ENCODE peak calls at places on chromosomes 1 and 21, in eight cellular contexts. One of them, this sample, is unnamed.

GRCh38 chr1:201656670-201657032 is 117.7 kb downstream of the NAV1 start:
- DNase-seq in right atrium auricular region: no peak
- DNase-seq in SK-N-SH: peak; percentile 62
- DNase-seq in prostate gland: no peak
- DNase-seq in upper lobe of right lung: no peak
- DNase-seq in pancreas: no peak
- DNase-seq in ovary: no peak
- DNase-seq in neural progenitor cell: no peak
- DNase-seq in this sample: no peak

GRCh38 chr21:36579898-36580297 is 100.0 kb upstream of the CLDN14 start:
- DNase-seq in upper lobe of right lung: no peak
- DNase-seq in neural progenitor cell: no peak
- DNase-seq in prostate gland: no peak
- DNase-seq in ovary: no peak
- DNase-seq in right atrium auricular region: no peak
- DNase-seq in pancreas: no peak
- DNase-seq in SK-N-SH: no peak
- DNase-seq in this sample: no peak

GRCh38 chr1:86696522-86696921 is 7.9 kb upstream of the SH3GLB1 start:
- DNase-seq in prostate gland: no peak
- DNase-seq in neural progenitor cell: no peak
- DNase-seq in upper lobe of right lung: no peak
- DNase-seq in right atrium auricular region: no peak
- DNase-seq in SK-N-SH: no peak
- DNase-seq in pancreas: no peak
- DNase-seq in ovary: no peak
- DNase-seq in this sample: no peak

GRCh38 chr1:156073740-156074139 is 8.5 kb downstream of the MEX3A start:
- DNase-seq in neural progenitor cell: peak; percentile 94
- DNase-seq in ovary: no peak
- DNase-seq in upper lobe of right lung: no peak
- DNase-seq in right atrium auricular region: no peak
- DNase-seq in SK-N-SH: no peak
- DNase-seq in prostate gland: no peak
- DNase-seq in pancreas: no peak
- DNase-seq in this sample: no peak

GRCh38 chr1:112508242-112509004 is at the start of gene WNT2B:
- DNase-seq in ovary: peak; percentile 63
- DNase-seq in SK-N-SH: peak; percentile 85
- DNase-seq in prostate gland: no peak
- DNase-seq in right atrium auricular region: no peak
- DNase-seq in upper lobe of right lung: peak; percentile 74
- DNase-seq in neural progenitor cell: peak; percentile 60
- DNase-seq in pancreas: peak; percentile 72
- DNase-seq in this sample: no peak

GRCh38 chr1:12011998-12012397 is 7.3 kb upstream of the MIIP start:
- DNase-seq in upper lobe of right lung: no peak
- DNase-seq in SK-N-SH: no peak
- DNase-seq in neural progenitor cell: no peak
- DNase-seq in pancreas: no peak
- DNase-seq in right atrium auricular region: no peak
- DNase-seq in prostate gland: no peak
- DNase-seq in ovary: no peak
- DNase-seq in this sample: no peak

GRCh38 chr1:54581621-54582035 is 33.6 kb downstream of the ACOT11 start:
- DNase-seq in pancreas: peak; percentile 91
- DNase-seq in prostate gland: peak; percentile 96
- DNase-seq in right atrium auricular region: peak; percentile 92
- DNase-seq in ovary: peak; percentile 91
- DNase-seq in upper lobe of right lung: peak; percentile 95
- DNase-seq in SK-N-SH: peak; percentile 93
- DNase-seq in neural progenitor cell: no peak
- DNase-seq in this sample: peak; percentile 85

GRCh38 chr1:237760981-237761380 is 129.7 kb downstream of the ZP4 start:
- DNase-seq in ovary: no peak
- DNase-seq in neural progenitor cell: no peak
- DNase-seq in pancreas: no peak
- DNase-seq in upper lobe of right lung: no peak
- DNase-seq in SK-N-SH: no peak
- DNase-seq in right atrium auricular region: no peak
- DNase-seq in prostate gland: no peak
- DNase-seq in this sample: no peak

GRCh38 chr1:62384276-62385005 is 52.4 kb upstream of the USP1 start:
- DNase-seq in prostate gland: no peak
- DNase-seq in pancreas: no peak
- DNase-seq in SK-N-SH: peak; percentile 80
- DNase-seq in neural progenitor cell: no peak
- DNase-seq in right atrium auricular region: no peak
- DNase-seq in upper lobe of right lung: no peak
- DNase-seq in ovary: no peak
- DNase-seq in this sample: no peak

GRCh38 chr1:58762806-58763205 is 21.0 kb downstream of the JUN start:
- DNase-seq in pancreas: no peak
- DNase-seq in right atrium auricular region: no peak
- DNase-seq in prostate gland: no peak
- DNase-seq in ovary: no peak
- DNase-seq in SK-N-SH: no peak
- DNase-seq in upper lobe of right lung: no peak
- DNase-seq in neural progenitor cell: no peak
- DNase-seq in this sample: no peak

GRCh38 chr1:53115403-53116306 is 26.8 kb downstream of the SLC1A7 start:
- DNase-seq in ovary: peak; percentile 32
- DNase-seq in prostate gland: no peak
- DNase-seq in right atrium auricular region: no peak
- DNase-seq in upper lobe of right lung: no peak
- DNase-seq in neural progenitor cell: peak; percentile 95
- DNase-seq in pancreas: no peak
- DNase-seq in SK-N-SH: peak; percentile 95
- DNase-seq in this sample: no peak

GRCh38 chr1:173666646-173667045 is 3.0 kb downstream of the ANKRD45 start:
- DNase-seq in neural progenitor cell: no peak
- DNase-seq in prostate gland: no peak
- DNase-seq in SK-N-SH: no peak
- DNase-seq in pancreas: no peak
- DNase-seq in upper lobe of right lung: no peak
- DNase-seq in ovary: no peak
- DNase-seq in right atrium auricular region: no peak
- DNase-seq in this sample: no peak

GRCh38 chr1:226711976-226712778 is 26.9 kb downstream of the ITPKB start:
- DNase-seq in prostate gland: no peak
- DNase-seq in neural progenitor cell: no peak
- DNase-seq in pancreas: no peak
- DNase-seq in right atrium auricular region: no peak
- DNase-seq in SK-N-SH: no peak
- DNase-seq in ovary: no peak
- DNase-seq in upper lobe of right lung: no peak
- DNase-seq in this sample: no peak

GRCh38 chr1:51600529-51600928 is 16.4 kb upstream of the OSBPL9 start:
- DNase-seq in prostate gland: no peak
- DNase-seq in upper lobe of right lung: no peak
- DNase-seq in pancreas: no peak
- DNase-seq in neural progenitor cell: no peak
- DNase-seq in ovary: no peak
- DNase-seq in SK-N-SH: no peak
- DNase-seq in right atrium auricular region: no peak
- DNase-seq in this sample: no peak

GRCh38 chr1:103125219-103125618 is 16.9 kb upstream of the COL11A1 start:
- DNase-seq in neural progenitor cell: no peak
- DNase-seq in SK-N-SH: no peak
- DNase-seq in ovary: no peak
- DNase-seq in prostate gland: no peak
- DNase-seq in right atrium auricular region: no peak
- DNase-seq in pancreas: no peak
- DNase-seq in upper lobe of right lung: no peak
- DNase-seq in this sample: no peak

GRCh38 chr1:27672750-27673112 is 739 bp upstream of the IFI6 start:
- DNase-seq in pancreas: no peak
- DNase-seq in prostate gland: no peak
- DNase-seq in neural progenitor cell: no peak
- DNase-seq in right atrium auricular region: no peak
- DNase-seq in upper lobe of right lung: no peak
- DNase-seq in ovary: no peak
- DNase-seq in SK-N-SH: no peak
- DNase-seq in this sample: no peak
- H3K27ac ChIP-seq in pancreas: peak overlapping the region; percentile 67
- H3K27ac ChIP-seq in prostate gland: peak overlapping the region; percentile 80
- H3K27ac ChIP-seq in neural progenitor cell: no peak overlapping the region
- H3K27ac ChIP-seq in right atrium auricular region: peak overlapping the region; percentile 87
- H3K27ac ChIP-seq in upper lobe of right lung: peak overlapping the region; percentile 78
- H3K27ac ChIP-seq in ovary: no peak overlapping the region
- H3K27ac ChIP-seq in SK-N-SH: peak overlapping the region; percentile 73
- H3K27ac ChIP-seq in this sample: peak overlapping the region; percentile 88

DNA sequence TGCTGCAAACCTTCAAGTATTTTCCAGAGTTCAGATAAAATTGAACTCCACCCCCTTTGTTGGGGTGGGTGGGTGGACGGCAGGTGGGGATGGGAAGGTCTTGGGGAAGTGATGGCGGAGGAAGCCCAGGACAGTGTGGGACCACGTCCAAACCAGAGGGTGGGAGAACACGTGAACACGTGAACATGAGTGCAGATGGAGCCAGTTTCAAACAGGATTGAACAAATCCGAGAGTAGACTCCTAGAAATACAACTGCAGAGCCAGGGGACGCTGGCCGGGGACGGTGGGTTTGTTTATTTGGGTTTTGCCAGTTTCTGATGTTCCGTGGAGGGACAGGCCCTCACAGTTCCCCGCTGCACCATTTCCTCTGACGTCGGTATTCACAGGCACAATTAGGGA is 2.9 kb downstream of the KRTAP10-2 start:
- DNase-seq in neural progenitor cell: no peak
- DNase-seq in ovary: no peak
- DNase-seq in SK-N-SH: no peak
- DNase-seq in upper lobe of right lung: peak; percentile 33
- DNase-seq in pancreas: no peak
- DNase-seq in prostate gland: no peak
- DNase-seq in right atrium auricular region: peak; percentile 40
- DNase-seq in this sample: no peak
- H3K4me3 ChIP-seq in neural progenitor cell: no peak overlapping the region
- H3K4me3 ChIP-seq in ovary: no peak overlapping the region
- H3K4me3 ChIP-seq in SK-N-SH: no peak overlapping the region
- H3K4me3 ChIP-seq in upper lobe of right lung: no peak overlapping the region
- H3K4me3 ChIP-seq in pancreas: no peak overlapping the region
- H3K4me3 ChIP-seq in prostate gland: no peak overlapping the region
- H3K4me3 ChIP-seq in right atrium auricular region: no peak overlapping the region
- H3K4me3 ChIP-seq in this sample: no peak overlapping the region

GRCh38 chr1:160408864-160409263 is 8.5 kb downstream of the VANGL2 start:
- DNase-seq in pancreas: no peak
- DNase-seq in upper lobe of right lung: no peak
- DNase-seq in prostate gland: no peak
- DNase-seq in SK-N-SH: no peak
- DNase-seq in neural progenitor cell: no peak
- DNase-seq in right atrium auricular region: no peak
- DNase-seq in ovary: no peak
- DNase-seq in this sample: no peak

GRCh38 chr1:160405331-160405877 is 5.0 kb downstream of the VANGL2 start:
- DNase-seq in SK-N-SH: no peak
- DNase-seq in right atrium auricular region: no peak
- DNase-seq in neural progenitor cell: no peak
- DNase-seq in upper lobe of right lung: no peak
- DNase-seq in prostate gland: no peak
- DNase-seq in ovary: no peak
- DNase-seq in pancreas: no peak
- DNase-seq in this sample: no peak

GRCh38 chr1:160407819-160408801 is 7.7 kb downstream of the VANGL2 start:
- DNase-seq in ovary: no peak
- DNase-seq in prostate gland: no peak
- DNase-seq in neural progenitor cell: no peak
- DNase-seq in upper lobe of right lung: no peak
- DNase-seq in pancreas: no peak
- DNase-seq in SK-N-SH: peak; percentile 49
- DNase-seq in right atrium auricular region: peak; percentile 13
- DNase-seq in this sample: no peak

GRCh38 chr1:160404094-160404493 is 3.7 kb downstream of the VANGL2 start:
- DNase-seq in right atrium auricular region: peak; percentile 9
- DNase-seq in pancreas: no peak
- DNase-seq in neural progenitor cell: no peak
- DNase-seq in prostate gland: no peak
- DNase-seq in SK-N-SH: no peak
- DNase-seq in ovary: no peak
- DNase-seq in upper lobe of right lung: no peak
- DNase-seq in this sample: no peak

DNA sequence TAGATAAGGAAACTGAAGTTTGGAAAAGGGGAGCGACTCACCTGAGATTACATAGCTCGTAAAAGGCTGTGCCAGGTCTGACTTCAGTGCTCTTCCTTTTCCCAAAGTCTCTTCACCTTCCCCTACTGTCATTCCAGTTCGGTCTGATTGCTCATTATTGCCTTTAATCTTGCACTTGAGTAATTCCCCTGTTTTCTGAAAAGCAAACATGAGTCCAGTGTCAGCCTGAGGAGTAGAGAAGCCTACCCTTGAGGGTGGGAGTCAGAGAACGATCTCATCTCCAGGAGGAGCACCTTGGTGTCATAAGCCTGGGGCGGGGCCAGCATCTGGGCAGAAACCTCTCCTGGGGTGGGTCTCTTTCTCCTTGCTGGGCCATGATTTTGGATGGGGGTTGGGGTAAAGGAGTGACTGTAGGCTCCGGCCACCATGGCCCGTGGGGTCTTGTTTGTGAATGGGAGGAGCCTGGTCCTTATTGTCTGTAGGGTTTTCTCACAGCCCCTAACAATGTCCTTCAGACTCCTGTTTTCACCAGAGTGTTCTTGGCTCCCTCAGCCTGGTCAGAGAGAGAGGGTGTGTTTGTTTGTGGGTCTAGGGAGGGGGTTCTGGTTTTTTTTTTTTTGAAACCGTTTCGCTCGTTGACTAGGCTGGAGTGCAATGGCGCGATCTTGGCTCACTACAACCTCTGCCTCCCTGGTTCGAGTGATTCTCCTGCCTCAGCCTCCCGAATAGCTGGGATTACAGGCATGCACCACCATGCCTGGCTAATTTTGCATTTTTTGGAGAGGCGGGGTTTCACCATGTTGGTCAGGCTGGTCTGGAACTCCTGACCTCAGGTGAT is 6.0 kb downstream of the VANGL2 start:
- DNase-seq in prostate gland: no peak
- DNase-seq in upper lobe of right lung: no peak
- DNase-seq in right atrium auricular region: peak; percentile 42
- DNase-seq in pancreas: no peak
- DNase-seq in neural progenitor cell: peak; percentile 0
- DNase-seq in ovary: no peak
- DNase-seq in SK-N-SH: no peak
- DNase-seq in this sample: no peak
- H3K27ac ChIP-seq in prostate gland: no peak overlapping the region
- H3K27ac ChIP-seq in upper lobe of right lung: no peak overlapping the region
- H3K27ac ChIP-seq in right atrium auricular region: no peak overlapping the region
- H3K27ac ChIP-seq in pancreas: no peak overlapping the region
- H3K27ac ChIP-seq in neural progenitor cell: peak overlapping the region; percentile 3
- H3K27ac ChIP-seq in ovary: no peak overlapping the region
- H3K27ac ChIP-seq in SK-N-SH: no peak overlapping the region
- H3K27ac ChIP-seq in this sample: no peak overlapping the region

DNA sequence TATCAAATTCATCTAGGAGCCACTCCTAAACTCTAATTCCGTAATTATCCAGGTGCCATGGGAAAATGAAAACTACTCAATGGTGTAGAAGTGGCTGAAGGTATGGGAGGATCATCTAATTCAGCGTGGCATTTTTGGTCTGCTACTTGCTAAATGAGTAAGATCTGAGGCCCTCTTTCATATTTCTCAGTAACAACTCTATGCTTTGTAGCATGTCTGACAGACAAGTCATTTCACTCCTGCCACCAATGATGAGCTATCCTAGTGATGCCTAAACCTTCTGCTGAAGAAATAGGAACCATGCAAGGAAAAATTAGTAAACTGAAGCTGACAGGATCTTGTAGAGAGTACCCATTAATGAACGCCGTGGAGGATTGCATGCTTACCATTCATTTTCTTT is 145.3 kb downstream of the NTNG1 start:
- DNase-seq in upper lobe of right lung: no peak
- DNase-seq in right atrium auricular region: no peak
- DNase-seq in prostate gland: no peak
- DNase-seq in pancreas: no peak
- DNase-seq in neural progenitor cell: no peak
- DNase-seq in SK-N-SH: no peak
- DNase-seq in ovary: no peak
- DNase-seq in this sample: no peak
- H3K4me3 ChIP-seq in upper lobe of right lung: no peak overlapping the region
- H3K4me3 ChIP-seq in right atrium auricular region: no peak overlapping the region
- H3K4me3 ChIP-seq in prostate gland: no peak overlapping the region
- H3K4me3 ChIP-seq in pancreas: no peak overlapping the region
- H3K4me3 ChIP-seq in neural progenitor cell: no peak overlapping the region
- H3K4me3 ChIP-seq in SK-N-SH: no peak overlapping the region
- H3K4me3 ChIP-seq in ovary: no peak overlapping the region
- H3K4me3 ChIP-seq in this sample: no peak overlapping the region